ENCODE peak calls at places on chromosomes 16 and 17, in four cellular contexts. One of them, this sample, is unnamed.

GRCh38 chr16:11251525-11252481 is 4.2 kb downstream of the SOCS1 start:
- DNase-seq in H9: no peak
- DNase-seq in mesendoderm: no peak
- DNase-seq in neuronal stem cell: no peak
- DNase-seq in this sample: peak; percentile 73

GRCh38 chr17:37774508-37774907 is 29.6 kb upstream of the HNF1B start:
- DNase-seq in H9: no peak
- DNase-seq in mesendoderm: no peak
- DNase-seq in neuronal stem cell: no peak
- DNase-seq in this sample: no peak

GRCh38 chr16:26053889-26054288 is 362.1 kb downstream of the HS3ST4 start:
- DNase-seq in neuronal stem cell: no peak
- DNase-seq in mesendoderm: no peak
- DNase-seq in H9: no peak
- DNase-seq in this sample: no peak

GRCh38 chr17:30443721-30444120 is 33.5 kb upstream of the GOSR1 start:
- DNase-seq in mesendoderm: no peak
- DNase-seq in neuronal stem cell: no peak
- DNase-seq in H9: no peak
- DNase-seq in this sample: no peak

GRCh38 chr16:30697264-30698138 is 1.5 kb upstream of the SRCAP start:
- DNase-seq in H9: no peak
- DNase-seq in neuronal stem cell: no peak
- DNase-seq in mesendoderm: no peak
- DNase-seq in this sample: no peak

GRCh38 chr16:54442864-54443263 is 156.3 kb upstream of the IRX3 start:
- DNase-seq in H9: no peak
- DNase-seq in mesendoderm: no peak
- DNase-seq in neuronal stem cell: no peak
- DNase-seq in this sample: no peak

GRCh38 chr17:12592941-12593340 is 72.7 kb upstream of the MYOCD start:
- DNase-seq in mesendoderm: no peak
- DNase-seq in neuronal stem cell: no peak
- DNase-seq in H9: no peak
- DNase-seq in this sample: no peak

GRCh38 chr16:3004319-3004718 is 8.4 kb upstream of the CLDN9 start:
- DNase-seq in neuronal stem cell: no peak
- DNase-seq in mesendoderm: no peak
- DNase-seq in H9: no peak
- DNase-seq in this sample: no peak

GRCh38 chr17:41440531-41441033 is at the start of gene KRT38:
- DNase-seq in H9: no peak
- DNase-seq in neuronal stem cell: no peak
- DNase-seq in mesendoderm: no peak
- DNase-seq in this sample: no peak

GRCh38 chr17:60098578-60098977 is 19.9 kb upstream of the HEATR6 start:
- DNase-seq in H9: no peak
- DNase-seq in mesendoderm: no peak
- DNase-seq in neuronal stem cell: no peak
- DNase-seq in this sample: no peak

GRCh38 chr17:34201225-34201624 is 53.9 kb upstream of the CCL2 start:
- DNase-seq in mesendoderm: no peak
- DNase-seq in neuronal stem cell: no peak
- DNase-seq in H9: no peak
- DNase-seq in this sample: no peak

GRCh38 chr16:4882261-4882632 is 35.0 kb downstream of the UBN1 start:
- DNase-seq in mesendoderm: no peak
- DNase-seq in neuronal stem cell: no peak
- DNase-seq in H9: no peak
- DNase-seq in this sample: peak; percentile 33

GRCh38 chr16:2148714-2149629 is 547 bp downstream of the RAB26 start:
- DNase-seq in neuronal stem cell: no peak
- DNase-seq in H9: peak; percentile 52
- DNase-seq in mesendoderm: peak; percentile 36
- DNase-seq in this sample: no peak

GRCh38 chr16:64397042-64397441 is 724.8 kb downstream of the CDH11 start:
- DNase-seq in mesendoderm: no peak
- DNase-seq in neuronal stem cell: no peak
- DNase-seq in H9: no peak
- DNase-seq in this sample: no peak

GRCh38 chr17:8359769-8360168 is 16.7 kb downstream of the KRABD2 start:
- DNase-seq in neuronal stem cell: no peak
- DNase-seq in mesendoderm: peak; percentile 33
- DNase-seq in H9: no peak
- DNase-seq in this sample: peak; percentile 88

GRCh38 chr17:61168506-61168905 is 231.1 kb upstream of the TBX2 start:
- DNase-seq in H9: no peak
- DNase-seq in mesendoderm: no peak
- DNase-seq in neuronal stem cell: no peak
- DNase-seq in this sample: no peak

GRCh38 chr16:53766304-53767016 is 62.5 kb downstream of the FTO start:
- DNase-seq in H9: no peak
- DNase-seq in neuronal stem cell: no peak
- DNase-seq in mesendoderm: no peak
- DNase-seq in this sample: peak; percentile 81

GRCh38 chr16:56203052-56203451 is 11.8 kb downstream of the GNAO1 start:
- DNase-seq in H9: peak; percentile 70
- DNase-seq in mesendoderm: peak; percentile 84
- DNase-seq in neuronal stem cell: no peak
- DNase-seq in this sample: peak; percentile 19

GRCh38 chr17:21460358-21460757 is 84.2 kb downstream of the KCNJ12 start:
- DNase-seq in mesendoderm: no peak
- DNase-seq in H9: no peak
- DNase-seq in neuronal stem cell: no peak
- DNase-seq in this sample: peak; percentile 77

GRCh38 chr17:62650587-62650986 is 23.1 kb downstream of the MRC2 start:
- DNase-seq in mesendoderm: no peak
- DNase-seq in H9: no peak
- DNase-seq in neuronal stem cell: no peak
- DNase-seq in this sample: no peak

GRCh38 chr16:69861276-69862030 is 89.7 kb upstream of the CLEC18A start:
- DNase-seq in neuronal stem cell: no peak
- DNase-seq in H9: no peak
- DNase-seq in mesendoderm: no peak
- DNase-seq in this sample: peak; percentile 63

GRCh38 chr16:5581963-5582362 is 484.4 kb upstream of the EEF2KMT start:
- DNase-seq in mesendoderm: peak; percentile 14
- DNase-seq in H9: no peak
- DNase-seq in neuronal stem cell: no peak
- DNase-seq in this sample: no peak

GRCh38 chr17:4751925-4752324 is 12.2 kb upstream of the CXCL16 start:
- DNase-seq in H9: no peak
- DNase-seq in mesendoderm: no peak
- DNase-seq in neuronal stem cell: no peak
- DNase-seq in this sample: peak; percentile 41

GRCh38 chr16:64162613-64163375 is 959.1 kb downstream of the CDH11 start:
- DNase-seq in neuronal stem cell: no peak
- DNase-seq in H9: no peak
- DNase-seq in mesendoderm: no peak
- DNase-seq in this sample: no peak

GRCh38 chr17:27630607-27631408 is at the start of gene LGALS9:
- DNase-seq in mesendoderm: no peak
- DNase-seq in H9: no peak
- DNase-seq in neuronal stem cell: no peak
- DNase-seq in this sample: peak; percentile 19

GRCh38 chr16:83648347-83648746 is 159.4 kb upstream of the HSBP1 start:
- DNase-seq in mesendoderm: no peak
- DNase-seq in H9: no peak
- DNase-seq in neuronal stem cell: no peak
- DNase-seq in this sample: no peak

GRCh38 chr16:23143391-23143790 is 5.9 kb downstream of the USP31 start:
- DNase-seq in H9: no peak
- DNase-seq in mesendoderm: no peak
- DNase-seq in neuronal stem cell: no peak
- DNase-seq in this sample: no peak

GRCh38 chr16:23140082-23140481 is 9.2 kb downstream of the USP31 start:
- DNase-seq in neuronal stem cell: no peak
- DNase-seq in H9: no peak
- DNase-seq in mesendoderm: no peak
- DNase-seq in this sample: no peak

GRCh38 chr16:23141033-23141432 is 8.2 kb downstream of the USP31 start:
- DNase-seq in neuronal stem cell: no peak
- DNase-seq in mesendoderm: no peak
- DNase-seq in H9: no peak
- DNase-seq in this sample: no peak

GRCh38 chr16:23141500-23141899 is 7.8 kb downstream of the USP31 start:
- DNase-seq in mesendoderm: no peak
- DNase-seq in H9: no peak
- DNase-seq in neuronal stem cell: no peak
- DNase-seq in this sample: no peak

GRCh38 chr16:23141959-23142740 is 7.1 kb downstream of the USP31 start:
- DNase-seq in mesendoderm: no peak
- DNase-seq in neuronal stem cell: no peak
- DNase-seq in H9: no peak
- DNase-seq in this sample: no peak
- H3K4me1 ChIP-seq in mesendoderm: peaks cover 20% of the 10 kb centered on the region
- H3K4me1 ChIP-seq in neuronal stem cell: peaks cover 6% of the 10 kb centered on the region
- H3K4me1 ChIP-seq in H9: peaks cover 9% of the 10 kb centered on the region
- H3K4me1 ChIP-seq in this sample: peaks cover 12% of the 10 kb centered on the region

GRCh38 chr16:57514371-57514770 is 22.0 kb downstream of the CCDC102A start:
- DNase-seq in neuronal stem cell: no peak
- DNase-seq in H9: no peak
- DNase-seq in mesendoderm: no peak
- DNase-seq in this sample: no peak

GRCh38 chr16:57514891-57515600 is 21.3 kb downstream of the CCDC102A start:
- DNase-seq in H9: peak; percentile 72
- DNase-seq in neuronal stem cell: no peak
- DNase-seq in mesendoderm: peak; percentile 55
- DNase-seq in this sample: no peak

GRCh38 chr16:57510016-57510871 is 24.0 kb upstream of the DOK4 start:
- DNase-seq in mesendoderm: peak; percentile 92
- DNase-seq in H9: no peak
- DNase-seq in neuronal stem cell: no peak
- DNase-seq in this sample: no peak

GRCh38 chr16:57513371-57514102 is 22.8 kb downstream of the CCDC102A start:
- DNase-seq in H9: no peak
- DNase-seq in neuronal stem cell: no peak
- DNase-seq in mesendoderm: no peak
- DNase-seq in this sample: peak; percentile 77

GRCh38 chr16:57512296-57513001 is 23.9 kb downstream of the CCDC102A start:
- DNase-seq in neuronal stem cell: no peak
- DNase-seq in H9: no peak
- DNase-seq in mesendoderm: no peak
- DNase-seq in this sample: no peak
- H2BK120ac ChIP-seq in neuronal stem cell: no peak overlapping the region
- H2BK120ac ChIP-seq in H9: no peak overlapping the region
- H2BK120ac ChIP-seq in mesendoderm: no peak overlapping the region
- H2BK120ac ChIP-seq in this sample: no peak overlapping the region

DNA sequence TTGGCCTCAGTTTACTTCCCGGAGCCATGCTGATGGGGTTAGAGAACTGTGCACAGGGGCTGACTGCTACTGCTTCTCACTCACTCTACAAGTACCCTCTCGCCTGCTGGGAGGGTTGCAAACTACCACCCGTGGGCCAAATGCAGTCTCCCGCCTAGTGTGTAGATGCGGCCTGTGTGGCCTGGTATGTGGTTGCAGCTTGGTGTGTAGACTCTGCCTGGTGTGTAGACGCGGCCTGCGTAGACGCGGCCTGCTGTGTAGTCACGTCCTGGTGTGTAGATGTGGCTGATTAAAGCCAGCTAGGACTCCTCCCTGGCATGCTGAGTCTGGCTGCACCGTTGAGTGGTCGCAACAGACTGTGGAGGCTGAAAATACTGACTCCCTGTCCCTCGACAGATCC is 7.3 kb downstream of the CANT1 start:
- DNase-seq in neuronal stem cell: no peak
- DNase-seq in mesendoderm: no peak
- DNase-seq in H9: no peak
- DNase-seq in this sample: no peak
- H3K4me1 ChIP-seq in neuronal stem cell: peaks cover 6% of the 10 kb centered on the region
- H3K4me1 ChIP-seq in mesendoderm: no peaks in the 10 kb centered on the region
- H3K4me1 ChIP-seq in H9: no peaks in the 10 kb centered on the region
- H3K4me1 ChIP-seq in this sample: peaks cover 30% of the 10 kb centered on the region

DNA sequence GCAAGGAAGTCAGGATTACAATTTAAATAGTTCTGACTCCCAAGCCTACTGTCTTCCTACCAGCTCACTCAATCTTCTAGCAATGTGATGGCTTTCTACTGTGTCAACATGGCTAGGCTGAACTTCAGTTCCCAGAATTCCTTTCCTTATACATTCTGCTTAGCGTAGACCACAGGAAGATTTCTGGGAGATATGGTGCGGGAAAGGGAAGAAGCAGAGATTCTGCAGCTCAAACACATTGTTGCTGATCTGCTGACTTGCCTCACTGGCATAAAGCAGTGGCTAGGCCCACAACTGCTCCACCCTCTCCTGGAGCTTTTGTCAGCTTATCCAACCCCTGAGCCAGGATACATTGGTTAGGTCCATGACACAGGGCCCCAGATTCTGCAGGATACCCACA is 58.8 kb downstream of the GAS7 start:
- DNase-seq in H9: no peak
- DNase-seq in mesendoderm: no peak
- DNase-seq in neuronal stem cell: no peak
- DNase-seq in this sample: peak; percentile 63
- H2BK120ac ChIP-seq in H9: no peak overlapping the region
- H2BK120ac ChIP-seq in mesendoderm: no peak overlapping the region
- H2BK120ac ChIP-seq in neuronal stem cell: no peak overlapping the region
- H2BK120ac ChIP-seq in this sample: no peak overlapping the region

GRCh38 chr17:82244413-82245140 is 15.7 kb downstream of the SLC16A3 start:
- DNase-seq in H9: no peak
- DNase-seq in mesendoderm: no peak
- DNase-seq in neuronal stem cell: no peak
- DNase-seq in this sample: no peak
- H3K4me1 ChIP-seq in H9: no peaks in the 10 kb centered on the region
- H3K4me1 ChIP-seq in mesendoderm: no peaks in the 10 kb centered on the region
- H3K4me1 ChIP-seq in neuronal stem cell: no peaks in the 10 kb centered on the region
- H3K4me1 ChIP-seq in this sample: peaks cover 60% of the 10 kb centered on the region

GRCh38 chr16:50806099-50807062 is 64.5 kb downstream of the CYLD start:
- DNase-seq in neuronal stem cell: peak; percentile 96
- DNase-seq in H9: peak; percentile 87
- DNase-seq in mesendoderm: peak; percentile 93
- DNase-seq in this sample: peak; percentile 92
- H2BK120ac ChIP-seq in neuronal stem cell: no peak overlapping the region
- H2BK120ac ChIP-seq in H9: no peak overlapping the region
- H2BK120ac ChIP-seq in mesendoderm: no peak overlapping the region
- H2BK120ac ChIP-seq in this sample: no peak overlapping the region

GRCh38 chr17:48013876-48014602 is 23.6 kb downstream of the COPZ2 start:
- DNase-seq in H9: peak; percentile 27
- DNase-seq in mesendoderm: no peak
- DNase-seq in neuronal stem cell: no peak
- DNase-seq in this sample: no peak
- H3K4me1 ChIP-seq in H9: no peaks in the 10 kb centered on the region
- H3K4me1 ChIP-seq in mesendoderm: no peaks in the 10 kb centered on the region
- H3K4me1 ChIP-seq in neuronal stem cell: peaks cover 39% of the 10 kb centered on the region
- H3K4me1 ChIP-seq in this sample: peaks cover 7% of the 10 kb centered on the region

DNA sequence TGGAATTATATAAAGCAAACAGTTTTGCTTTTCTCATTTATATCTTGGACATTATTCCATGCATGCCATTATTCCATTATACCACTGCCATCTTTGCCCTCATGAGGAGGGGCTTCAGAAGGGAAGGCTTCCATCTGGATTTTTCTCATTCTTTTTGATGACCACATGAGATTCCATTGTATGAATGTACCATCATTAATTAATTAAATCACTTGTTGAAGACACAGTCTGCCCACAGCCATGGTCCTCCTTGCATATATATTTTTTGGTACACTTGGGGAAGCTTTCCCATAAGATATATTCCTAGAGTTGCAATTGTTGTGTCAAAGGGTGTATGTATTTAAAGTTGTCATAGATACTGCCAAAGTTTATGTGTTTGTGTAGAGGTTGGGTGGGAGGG is 7.1 kb downstream of the ARL4D start:
- DNase-seq in mesendoderm: no peak
- DNase-seq in H9: no peak
- DNase-seq in neuronal stem cell: no peak
- DNase-seq in this sample: no peak
- H2BK120ac ChIP-seq in mesendoderm: no peak overlapping the region
- H2BK120ac ChIP-seq in H9: no peak overlapping the region
- H2BK120ac ChIP-seq in neuronal stem cell: no peak overlapping the region
- H2BK120ac ChIP-seq in this sample: no peak overlapping the region

This sample was measured in mesenchymal stem cell.